ENCODE peak calls at places on chromosome 15, in four cellular contexts. J is HepG2, Q is GM12878, B is K562. H is an unnamed sample.

GRCh38 chr15:88630141-88630721 is 8.6 kb upstream of the ISG20 start:
- DNase-seq in B (no peak), J (no peak), Q (no peak), H (no peak)

GRCh38 chr15:25691544-25692430 is 171.3 kb downstream of the ATP10A start:
- DNase-seq in Q (no peak), B (no peak), J (no peak), H (no peak)

GRCh38 chr15:29071193-29071906 is 185.6 kb downstream of the APBA2 start:
- DNase-seq in B (no peak), Q (no peak), J (no peak), H (no peak)

GRCh38 chr15:75185271-75186029 is 16.2 kb upstream of the C15orf39 start:
- DNase-seq in J (no peak), B (peak), Q (no peak), H (no peak)

GRCh38 chr15:55361048-55361447 is 42.0 kb downstream of the PIGB start:
- DNase-seq in B (no peak), Q (no peak), J (no peak), H (no peak)

GRCh38 chr15:82928711-82929110 is 23.8 kb downstream of the HOMER2 start:
- DNase-seq in J (no peak), Q (no peak), B (no peak), H (no peak)

GRCh38 chr15:74530771-74531143 is 10.3 kb upstream of the ARID3B start:
- DNase-seq in B (no peak), J (no peak), Q (no peak), H (no peak)

GRCh38 chr15:70023064-70023768 is 74.5 kb downstream of the TLE3 start:
- DNase-seq in Q (peak), J (no peak), B (no peak), H (no peak)

GRCh38 chr15:45027220-45027619 is 4.2 kb downstream of the SORD start:
- DNase-seq in J (no peak), Q (no peak), B (no peak), H (no peak)

GRCh38 chr15:70065006-70065722 is 32.6 kb downstream of the TLE3 start:
- DNase-seq in J (no peak), B (no peak), Q (no peak), H (no peak)

GRCh38 chr15:43370975-43371974 is at the start of the genes TUBGCP4 and ZSCAN29:
- DNase-seq in J (peak), B (peak), Q (peak), H (peak)

GRCh38 chr15:89932880-89933279 is 20.1 kb upstream of the ARPIN start:
- DNase-seq in B (no peak), Q (no peak), J (no peak), H (no peak)

GRCh38 chr15:65660927-65661326 is 39.2 kb downstream of the SLC24A1 start:
- DNase-seq in Q (no peak), B (no peak), J (no peak), H (no peak)

GRCh38 chr15:46089438-46090044 is 454.7 kb downstream of the SQOR start:
- DNase-seq in B (no peak), J (no peak), Q (no peak), H (no peak)

GRCh38 chr15:56496635-56497034 is 31.7 kb upstream of the MNS1 start:
- DNase-seq in Q (peak), B (peak), J (peak), H (no peak)

GRCh38 chr15:70741677-70742293 is 21.6 kb downstream of the UACA start:
- DNase-seq in Q (no peak), J (peak), B (no peak), H (no peak)

GRCh38 chr15:70258369-70259029 is 160.8 kb upstream of the TLE3 start:
- DNase-seq in B (no peak), J (no peak), Q (no peak), H (no peak)

GRCh38 chr15:30859091-30859874 is 44.4 kb upstream of the FAN1 start:
- DNase-seq in J (peak), B (peak), Q (no peak), H (no peak)

GRCh38 chr15:73873889-73874511 is 636 bp downstream of the TBC1D21 start:
- DNase-seq in Q (no peak), B (peak), J (peak), H (no peak)

GRCh38 chr15:97947465-97948262 is 12.8 kb upstream of the ARRDC4 start:
- DNase-seq in Q (no peak), B (no peak), J (no peak), H (no peak)

GRCh38 chr15:58086479-58086878 is 21.0 kb upstream of the ALDH1A2 start:
- DNase-seq in B (no peak), J (no peak), Q (no peak), H (no peak)

GRCh38 chr15:33722005-33722672 is 246.2 kb upstream of the CHRM5 start:
- DNase-seq in J (no peak), B (no peak), Q (peak), H (no peak)

GRCh38 chr15:73926191-73927002 is at the start of gene LOXL1:
- DNase-seq in J (peak), Q (no peak), B (peak), H (peak)

GRCh38 chr15:40928975-40929729 is at the start of gene DLL4:
- DNase-seq in J (peak), Q (no peak), B (peak), H (peak)

GRCh38 chr15:39890640-39891039 is 29.4 kb downstream of the GPR176 start:
- DNase-seq in J (no peak), B (no peak), Q (no peak), H (no peak)

GRCh38 chr15:84108725-84109124 is 126.8 kb upstream of the GOLGA6L4 start:
- DNase-seq in B (no peak), Q (no peak), J (no peak), H (no peak)

GRCh38 chr15:22968356-22968755 is 11.8 kb downstream of the CYFIP1 start:
- DNase-seq in Q (no peak), J (no peak), B (no peak), H (no peak)

GRCh38 chr15:44144992-44145391 is 50.1 kb downstream of the FRMD5 start:
- DNase-seq in J (no peak), Q (no peak), B (no peak), H (no peak)

GRCh38 chr15:87348746-87349145 is 907.8 kb downstream of the NTRK3 start:
- DNase-seq in J (no peak), B (no peak), Q (no peak), H (no peak)

GRCh38 chr15:41056810-41057209 is 59.3 kb downstream of the INO80 start:
- DNase-seq in Q (no peak), J (no peak), B (no peak), H (no peak)

GRCh38 chr15:40093224-40093842 is 15.3 kb downstream of the BMF start:
- DNase-seq in B (no peak), J (no peak), Q (no peak), H (no peak)

GRCh38 chr15:63435416-63435815 is 53.8 kb upstream of the CA12 start:
- DNase-seq in B (no peak), Q (no peak), J (no peak), H (no peak)

GRCh38 chr15:75327005-75327404 is 8.9 kb upstream of the COMMD4 start:
- DNase-seq in Q (no peak), B (no peak), J (no peak), H (peak)

GRCh38 chr15:40252141-40252437 is 13.2 kb downstream of the PAK6 start:
- DNase-seq in B (no peak), Q (no peak), J (no peak), H (no peak)

GRCh38 chr15:70478251-70478990 is 284.9 kb downstream of the UACA start:
- DNase-seq in B (no peak), J (no peak), Q (no peak), H (no peak)

GRCh38 chr15:70071799-70072198 is 25.9 kb downstream of the TLE3 start:
- DNase-seq in B (no peak), Q (no peak), J (no peak), H (no peak)

DNA sequence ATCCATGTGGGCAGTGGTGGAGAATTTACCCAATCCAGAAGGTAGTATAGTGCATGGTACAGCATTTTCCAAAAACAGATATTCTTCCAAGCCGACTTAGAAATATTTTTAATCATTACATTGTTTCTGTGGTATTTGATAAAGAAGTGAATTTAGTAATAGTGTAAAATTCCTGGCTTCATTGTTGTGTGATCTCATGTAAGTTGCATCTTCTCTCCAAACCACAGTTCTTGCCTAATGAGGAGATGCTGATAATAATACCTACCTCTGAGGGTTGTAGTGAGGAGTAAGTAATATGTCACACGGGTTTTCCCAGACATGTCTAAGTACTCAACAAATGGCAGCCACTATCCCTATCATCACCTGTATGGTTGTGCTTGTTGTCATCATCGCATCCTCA is 167.3 kb downstream of the SLCO3A1 start:
- DNase-seq in B (no peak), Q (no peak), J (no peak), H (no peak)
- TF ChIP-seq ESRRA in B (no peak), Q (no peak), J (no peak), H (no peak)

DNA sequence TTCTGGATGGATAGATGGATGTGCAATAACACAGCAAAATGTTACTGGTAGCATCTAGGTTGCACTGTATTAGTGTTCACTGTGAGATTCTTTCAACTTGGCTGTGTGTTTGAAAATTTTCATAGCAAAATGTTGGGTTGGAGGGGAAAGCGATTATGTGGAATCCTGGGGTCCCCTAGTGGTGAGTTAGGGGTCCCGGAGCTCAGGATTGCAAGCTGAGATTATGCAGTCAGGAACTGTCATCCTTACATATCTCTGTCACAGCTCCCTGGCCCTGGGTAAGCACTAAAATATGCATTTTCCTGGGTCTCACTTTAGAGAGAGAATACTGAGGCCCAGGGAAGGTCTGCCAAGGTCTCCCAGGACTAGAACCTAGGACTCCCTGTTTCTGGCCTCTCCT is 77.2 kb downstream of the CEMIP start:
- DNase-seq in J (peak), Q (no peak), B (peak), H (no peak)
- TF ChIP-seq CREB1 in J (no peak), Q (no peak), B (no peak), H (no peak)

GRCh38 chr15:80442728-80443403 is 38.7 kb downstream of the ARNT2 start:
- DNase-seq in B (no peak), J (no peak), Q (no peak), H (no peak)
- TF ChIP-seq ESRRA in B (no peak), J (no peak), Q (no peak), H (no peak)

DNA sequence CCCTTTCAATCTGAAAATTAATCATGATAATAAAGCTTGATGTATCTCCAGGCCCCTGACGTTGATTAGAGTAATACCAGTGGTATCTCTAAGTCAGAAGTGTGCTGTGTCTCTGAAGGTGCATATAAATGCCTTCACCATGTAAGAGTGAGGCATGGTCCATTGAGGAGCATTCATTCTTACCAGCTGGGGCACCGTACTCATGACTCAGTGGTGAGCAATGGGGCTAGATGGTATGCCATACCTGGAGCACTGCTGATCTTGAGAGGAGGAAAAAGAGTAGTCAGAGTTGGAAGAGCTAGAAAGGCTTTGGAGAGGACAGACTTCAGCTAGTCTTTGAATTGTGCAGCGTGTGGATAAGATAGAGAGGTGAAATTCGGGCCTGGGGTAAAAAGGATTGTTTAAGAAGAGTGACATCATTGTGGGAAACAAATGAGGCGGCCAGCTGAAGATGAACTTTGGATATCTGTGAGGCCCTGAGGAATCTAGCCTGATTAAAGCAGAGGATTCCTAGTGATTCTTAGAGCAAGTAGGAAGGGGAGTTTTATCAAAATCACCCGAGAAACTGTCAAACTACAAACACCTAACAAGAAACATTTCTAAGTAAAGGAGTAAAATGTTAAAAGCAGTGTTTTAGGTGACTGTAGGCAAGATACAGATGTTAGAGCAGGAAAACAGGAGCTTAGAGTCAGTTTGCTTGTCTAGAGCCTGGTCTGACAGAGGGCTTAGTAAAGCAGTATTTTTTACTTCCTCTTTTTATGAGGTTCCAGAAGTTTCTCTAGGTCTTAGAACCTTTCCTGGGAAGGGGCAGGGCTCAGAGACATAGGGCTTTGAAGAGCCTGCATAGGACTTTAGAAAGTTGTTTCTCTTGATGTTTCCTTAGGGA is 13.6 kb downstream of the TMOD3 start:
- DNase-seq in B (no peak), J (peak), Q (no peak), H (no peak)
- TF ChIP-seq CREB1 in B (no peak), J (no peak), Q (no peak), H (no peak)

GRCh38 chr15:80182611-80183210 is 29.9 kb downstream of the FAH start:
- DNase-seq in Q (no peak), B (no peak), J (no peak), H (no peak)
- TF ChIP-seq ESRRA in Q (no peak), B (no peak), J (no peak), H (no peak)

GRCh38 chr15:52021128-52021671 is 2.2 kb downstream of the MAPK6 start:
- DNase-seq in B (peak), J (peak), Q (no peak), H (no peak)
- TF ChIP-seq CREB1 in B (peak), J (peak), Q (peak), H (no peak)

DNA sequence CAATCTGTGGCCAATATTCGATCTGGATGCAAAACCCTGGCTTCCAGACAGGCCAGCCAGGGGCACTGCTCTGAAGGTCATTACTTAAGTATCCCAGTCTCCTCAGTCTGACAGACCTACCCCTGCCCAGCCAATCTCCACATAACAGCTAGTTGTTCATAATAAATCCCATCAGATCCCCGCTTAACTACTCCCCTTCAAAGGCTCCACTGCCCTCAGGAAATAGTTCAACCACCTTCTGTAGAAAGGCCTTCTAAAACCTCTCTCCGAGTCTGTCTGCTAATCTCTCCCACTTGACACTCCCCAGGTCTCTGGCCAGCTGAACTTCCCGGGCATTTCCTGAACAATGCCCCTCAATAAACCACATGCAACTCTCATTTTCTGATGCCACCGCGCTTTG is 6.1 kb downstream of the PRC1 start:
- DNase-seq in Q (no peak), J (no peak), B (no peak), H (no peak)
- TF ChIP-seq ESRRA in Q (no peak), J (no peak), B (no peak), H (no peak)

DNA sequence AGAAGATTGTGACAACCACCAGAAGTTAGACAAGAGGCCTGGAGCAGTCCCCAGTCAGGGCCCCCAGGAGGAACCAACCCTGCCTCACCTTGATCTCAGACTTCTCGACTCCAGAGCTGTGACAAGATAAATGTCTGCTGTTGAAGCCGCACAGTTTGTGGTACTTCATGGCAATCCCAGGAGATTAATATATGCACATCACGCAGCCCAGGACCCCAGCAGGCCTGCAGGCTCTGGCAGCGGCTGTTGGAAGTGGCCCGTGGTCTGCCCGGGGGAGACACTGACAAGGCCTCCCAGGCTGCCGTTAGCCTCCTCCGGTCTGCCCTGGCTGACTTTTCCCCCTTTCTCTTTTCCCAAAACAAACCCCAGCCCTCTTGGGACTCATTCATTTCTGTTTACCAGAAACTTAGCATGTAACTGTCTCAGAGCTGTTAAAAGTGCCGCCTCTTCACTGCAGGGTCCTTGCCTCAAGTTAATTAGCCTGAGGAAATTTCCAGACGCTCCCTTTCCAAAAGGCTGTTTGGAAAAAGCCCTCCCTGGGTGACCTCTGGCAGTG is 183.5 kb upstream of the LYSMD4 start:
- DNase-seq in B (no peak), J (no peak), Q (no peak), H (no peak)
- TF ChIP-seq CREB1 in B (no peak), J (no peak), Q (no peak), H (no peak)

DNA sequence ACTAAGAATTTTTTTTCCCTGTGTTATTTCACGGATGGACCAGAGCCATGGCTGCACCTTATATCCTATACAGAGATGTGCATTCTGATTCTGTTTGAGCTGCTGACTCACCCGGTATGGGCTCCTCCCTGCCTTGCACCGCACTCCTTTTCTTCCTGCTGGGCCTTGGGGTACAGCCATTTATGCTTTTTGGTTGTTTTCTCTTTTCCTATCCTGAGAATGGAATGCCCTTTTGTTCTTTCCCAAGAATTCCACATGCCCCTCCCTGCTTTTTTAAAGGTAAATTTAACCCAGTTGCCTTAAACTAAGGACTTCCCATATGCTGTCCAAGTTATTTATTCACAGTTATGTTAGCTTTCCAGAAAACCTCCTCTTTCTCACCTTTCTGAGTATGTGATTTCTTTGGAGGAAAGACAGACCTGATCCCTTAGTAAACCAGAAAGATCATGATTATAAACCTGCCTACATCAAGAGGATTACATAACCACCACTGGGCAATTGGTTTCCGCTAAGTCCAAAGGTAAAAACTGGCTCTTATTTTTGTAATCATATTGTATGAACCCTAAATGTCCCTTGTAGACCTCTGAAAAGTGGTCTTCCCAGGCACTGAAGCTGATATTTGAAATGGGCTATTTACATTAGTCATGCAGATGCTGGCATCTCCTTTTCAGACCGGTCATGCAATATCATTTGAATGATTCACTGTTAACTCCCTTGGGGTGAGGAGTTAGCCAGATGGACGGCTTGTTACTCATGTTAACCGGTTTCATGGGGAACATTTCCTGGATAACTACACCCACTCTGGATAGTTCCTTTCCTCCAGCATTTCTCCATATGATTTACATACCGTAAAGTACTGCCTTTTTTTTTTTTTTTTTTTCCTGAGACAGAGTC is 45.5 kb downstream of the TMOD3 start:
- DNase-seq in J (peak), Q (no peak), B (peak), H (no peak)
- TF ChIP-seq ESRRA in J (no peak), Q (no peak), B (no peak), H (no peak)

DNA sequence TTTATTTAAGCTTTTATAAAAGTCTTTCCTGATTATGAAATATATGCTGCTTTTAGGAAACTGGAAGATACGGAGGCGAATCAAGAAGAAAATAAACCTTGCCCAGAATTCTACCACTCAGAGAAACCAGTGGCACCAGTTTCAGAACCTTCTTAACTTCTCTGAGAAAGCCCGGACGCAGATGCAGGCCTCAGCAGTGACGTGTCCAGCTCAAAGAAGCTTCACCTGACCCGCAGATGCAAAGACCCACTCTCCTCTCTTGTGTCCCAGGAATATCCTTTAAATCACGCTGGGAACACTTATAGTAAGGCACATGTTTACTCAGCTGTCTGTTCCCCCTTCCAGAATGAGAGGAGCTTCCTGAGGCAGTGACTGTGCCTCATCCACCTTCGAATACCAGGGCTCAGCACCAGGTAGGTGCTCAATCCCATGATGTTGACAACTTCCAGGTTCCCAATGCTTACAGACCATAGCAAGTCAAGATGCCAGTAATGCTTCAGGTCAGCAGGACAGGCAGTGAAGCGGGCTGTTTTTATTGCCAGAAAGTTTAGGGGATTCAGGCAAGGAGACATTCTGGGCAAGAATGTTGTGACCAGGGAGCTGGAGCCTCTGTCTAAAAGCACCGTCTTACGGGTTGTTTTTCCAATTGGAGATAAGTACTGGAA is 39.9 kb upstream of the LDHAL6B start:
- DNase-seq in Q (no peak), B (no peak), J (no peak), H (no peak)
- TF ChIP-seq CREB1 in Q (no peak), B (no peak), J (no peak), H (no peak)